ENCODE peak calls at places on chromosome 1, in nine cellular contexts. R is RWPE1; L is progenitor cell of endocrine pancreas; P is non-pigmented ciliary epithelial cell; V is lung; O is fibroblast of mammary gland; I is activated CD8-positive, alpha-beta memory T cell treated with anti-CD3 and anti-CD28 coated beads, Interleukin-2, amount 10 ng/mL, durations not matched to agents 7 days and 5 days; U is COR-L47; N is retina. G is an unnamed sample.

GRCh38 chr1:115230281-115230680 is 107.8 kb downstream of the NGF start:
- DNase-seq in R (no peak), L (no peak), P (no peak), V (no peak), O (no peak), I (no peak), U (peak), N (no peak), G (no peak)

GRCh38 chr1:162772571-162773154 is 17.8 kb upstream of the HSD17B7 start:
- DNase-seq in R (no peak), L (no peak), P (no peak), V (no peak), O (peak), I (no peak), U (no peak), N (no peak), G (no peak)

GRCh38 chr1:111221276-111221632 is 6.3 kb upstream of the CHI3L2 start:
- DNase-seq in R (no peak), L (no peak), P (no peak), V (no peak), O (no peak), I (no peak), U (no peak), N (no peak), G (no peak)

GRCh38 chr1:155978325-155978972 is at the start of gene ARHGEF2:
- DNase-seq in R (peak), L (peak), P (no peak), V (peak), O (peak), I (peak), U (peak), N (peak), G (no peak)

GRCh38 chr1:92485374-92486250 is 1.1 kb downstream of the GFI1 start:
- DNase-seq in R (no peak), L (peak), P (no peak), V (peak), O (no peak), I (peak), U (peak), N (peak), G (peak)

GRCh38 chr1:156100205-156100995 is 14.1 kb upstream of the LMNA start:
- DNase-seq in R (no peak), L (no peak), P (no peak), V (no peak), O (no peak), I (no peak), U (peak), N (no peak), G (no peak)

GRCh38 chr1:168410464-168410863 is 129.8 kb downstream of the TBX19 start:
- DNase-seq in R (no peak), L (no peak), P (no peak), V (no peak), O (no peak), I (no peak), U (no peak), N (no peak), G (no peak)

GRCh38 chr1:218851601-218852000 is 322.1 kb upstream of the LYPLAL1 start:
- DNase-seq in R (no peak), L (no peak), P (no peak), V (no peak), O (peak), I (no peak), U (no peak), N (no peak), G (no peak)

GRCh38 chr1:207883660-207884245 is 27.2 kb downstream of the CD34 start:
- DNase-seq in R (no peak), L (no peak), P (no peak), V (no peak), O (no peak), I (no peak), U (no peak), N (no peak), G (no peak)

GRCh38 chr1:44619261-44619900 is 54.9 kb downstream of the TMEM53 start:
- DNase-seq in R (no peak), L (no peak), P (no peak), V (no peak), O (peak), I (no peak), U (no peak), N (peak), G (no peak)

GRCh38 chr1:214337536-214337935 is 56.6 kb downstream of the SMYD2 start:
- DNase-seq in R (no peak), L (no peak), P (no peak), V (no peak), O (peak), I (no peak), U (no peak), N (no peak), G (no peak)

G was measured in NCI-H1930.